ENCODE peak calls at places on chromosome 21, in nine cellular contexts. X, N, E, D, I, W, P, Z and J are unnamed samples. For H3K4me1 and H3K9me2, the result is how much of the 10 kb centered on the place peaks cover.

GRCh38 chr21:42187976-42188653 is 30.8 kb upstream of the ABCG1 start:
- DNase-seq in P (no peak), X (peak), W (peak), Z (peak), E (no peak), D (no peak), N (no peak), I (no peak), J (no peak)

GRCh38 chr21:31731112-31731801 is 661 bp downstream of the SCAF4 start:
- DNase-seq in P (peak), Z (peak), N (peak), X (peak), W (peak), I (no peak), E (peak), D (no peak), J (peak)

GRCh38 chr21:32226444-32226843 is 52.4 kb downstream of the MIS18A start:
- DNase-seq in P (no peak), X (no peak), N (no peak), W (no peak), I (no peak), D (no peak), E (no peak), Z (no peak), J (no peak)

GRCh38 chr21:38531142-38531541 is 32.9 kb upstream of the ERG start:
- DNase-seq in E (no peak), W (peak), N (no peak), X (no peak), D (no peak), Z (no peak), P (no peak), I (no peak), J (no peak)

GRCh38 chr21:26852422-26852821 is 7.2 kb upstream of the ADAMTS1 start:
- DNase-seq in E (no peak), Z (no peak), I (no peak), N (peak), D (no peak), P (no peak), X (no peak), W (no peak), J (no peak)

GRCh38 chr21:39085843-39086415 is 97.3 kb downstream of the PSMG1 start:
- DNase-seq in E (no peak), Z (peak), X (no peak), I (no peak), N (no peak), D (no peak), P (no peak), W (no peak), J (no peak)

GRCh38 chr21:42003051-42003461 is 7.1 kb downstream of the ZBTB21 start:
- DNase-seq in D (peak), N (no peak), E (no peak), W (peak), I (no peak), Z (no peak), X (no peak), P (no peak), J (no peak)

GRCh38 chr21:41506526-41507520 is 1.1 kb downstream of the TMPRSS2 start:
- DNase-seq in D (peak), X (no peak), Z (no peak), N (peak), I (no peak), P (no peak), E (no peak), W (peak), J (no peak)

GRCh38 chr21:22352088-22352487 is 1353.9 kb downstream of the NCAM2 start:
- DNase-seq in E (no peak), X (no peak), W (no peak), P (no peak), I (no peak), N (no peak), Z (no peak), D (no peak), J (no peak)

GRCh38 chr21:27425172-27425571 is 458.3 kb upstream of the ADAMTS5 start:
- DNase-seq in E (no peak), W (peak), I (no peak), D (no peak), N (peak), P (no peak), X (no peak), Z (no peak), J (no peak)

GRCh38 chr21:15094706-15095105 is 29.9 kb upstream of the NRIP1 start:
- DNase-seq in I (no peak), E (no peak), D (no peak), Z (no peak), X (no peak), W (peak), P (no peak), N (no peak), J (no peak)

GRCh38 chr21:33392586-33392985 is 10.6 kb upstream of the IFNGR2 start:
- DNase-seq in E (no peak), Z (no peak), N (no peak), P (no peak), X (no peak), I (no peak), W (no peak), D (no peak), J (no peak)

GRCh38 chr21:39120876-39121599 is 62.2 kb downstream of the PSMG1 start:
- DNase-seq in D (no peak), W (no peak), P (no peak), X (no peak), I (no peak), N (peak), E (no peak), Z (no peak), J (no peak)

GRCh38 chr21:38448619-38449186 is 49.6 kb downstream of the ERG start:
- DNase-seq in I (no peak), E (no peak), D (no peak), P (no peak), X (no peak), Z (no peak), W (peak), N (peak), J (no peak)

GRCh38 chr21:28111151-28111619 is 881.5 kb downstream of the LTN1 start:
- DNase-seq in Z (no peak), W (peak), I (no peak), D (no peak), X (no peak), E (peak), P (peak), N (no peak), J (no peak)

GRCh38 chr21:25911730-25912401 is 177.1 kb downstream of the GABPA start:
- DNase-seq in I (no peak), E (no peak), X (no peak), P (no peak), D (no peak), N (no peak), W (no peak), Z (no peak), J (no peak)

DNA sequence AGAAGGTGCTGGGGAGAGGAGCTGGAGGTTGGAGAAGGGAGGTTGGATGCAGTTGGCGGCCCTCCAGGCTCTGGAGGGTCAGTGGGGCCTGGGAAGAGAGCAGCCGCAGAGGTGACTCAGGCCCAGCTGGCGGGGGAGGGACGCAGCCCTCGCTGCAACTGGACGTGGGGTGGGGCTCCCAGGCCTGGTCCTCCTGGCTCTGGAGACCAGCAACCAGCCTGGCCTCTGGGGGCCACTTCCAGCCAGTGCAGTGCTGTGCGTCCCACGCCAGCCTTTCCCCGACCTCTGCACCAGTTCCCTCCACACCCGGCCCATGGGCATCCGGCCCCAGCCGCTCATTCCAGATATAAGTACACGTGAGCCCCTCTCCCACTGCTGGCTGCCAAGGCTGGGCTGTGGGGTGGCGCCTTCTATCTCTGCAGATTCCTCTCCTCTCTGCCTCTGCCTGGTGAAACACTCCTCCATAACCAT is 38.0 kb upstream of the COL18A1 start:
- DNase-seq in X (no peak), P (peak), Z (no peak), D (peak), I (no peak), N (no peak), E (peak), W (peak), J (peak)
- H3K4me1 ChIP-seq in X (under half), P (under half), Z (under half), D (under half), I (under half), N (under half), E (under half), W (under half), J (under half)

GRCh38 chr21:36917487-36918158 is 48.8 kb downstream of the HLCS start:
- DNase-seq in P (peak), I (no peak), W (peak), N (peak), D (peak), X (peak), E (no peak), Z (no peak), J (peak)
- H3K9me2 ChIP-seq in P (under half), I (under half), W (under half), N (under half), D (under half), X (under half), E (under half), Z (under half), J (under half)

DNA sequence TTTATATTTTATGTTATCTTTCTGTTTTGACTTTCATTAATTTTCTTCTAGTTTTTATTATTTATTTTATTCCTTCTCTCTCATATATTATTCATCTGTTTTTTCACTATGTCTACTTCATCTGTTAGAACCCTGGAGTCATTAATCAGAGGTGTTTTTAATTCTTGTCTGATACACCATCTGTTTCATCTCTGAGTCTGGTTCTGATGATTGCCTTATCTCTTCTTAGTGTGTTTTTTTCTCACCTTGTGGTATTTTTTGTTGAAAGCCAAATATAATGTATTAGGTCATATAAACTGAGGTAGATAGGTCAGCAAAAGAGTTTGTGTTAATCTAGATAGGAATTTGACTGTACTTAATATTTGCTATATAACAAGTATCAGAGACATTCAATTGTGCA is 1005.7 kb upstream of the NCAM2 start:
- DNase-seq in X (no peak), Z (no peak), D (no peak), W (no peak), E (no peak), P (no peak), I (no peak), N (no peak), J (no peak)
- H3K4me1 ChIP-seq in X (under half), Z (under half), D (under half), W (under half), E (under half), P (under half), I (under half), N (under half), J (under half)

DNA sequence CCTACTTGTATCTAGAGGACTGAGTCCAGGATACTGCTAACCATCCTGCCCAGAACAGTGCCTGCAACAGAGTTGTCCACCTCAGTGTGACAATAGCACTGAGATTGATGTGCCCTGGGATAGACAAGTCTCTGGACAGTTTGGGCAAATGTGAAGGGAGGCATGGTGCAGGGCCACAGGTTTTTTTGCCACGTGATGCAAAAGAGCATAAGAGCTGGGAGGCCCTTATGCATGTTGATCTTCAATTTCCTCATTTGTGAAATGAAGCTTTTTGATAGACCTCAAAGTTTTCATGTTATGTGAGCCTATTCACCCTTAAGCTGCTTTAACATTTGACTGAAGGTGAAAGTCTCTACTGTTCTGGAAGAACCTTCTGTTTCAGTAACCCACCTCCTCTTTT is 46.3 kb downstream of the MAP3K7CL start:
- DNase-seq in I (no peak), N (no peak), P (no peak), Z (peak), E (no peak), X (no peak), W (no peak), D (no peak), J (no peak)
- H3K9me2 ChIP-seq in I (under half), N (under half), P (under half), Z (under half), E (under half), X (under half), W (under half), D (under half), J (under half)

DNA sequence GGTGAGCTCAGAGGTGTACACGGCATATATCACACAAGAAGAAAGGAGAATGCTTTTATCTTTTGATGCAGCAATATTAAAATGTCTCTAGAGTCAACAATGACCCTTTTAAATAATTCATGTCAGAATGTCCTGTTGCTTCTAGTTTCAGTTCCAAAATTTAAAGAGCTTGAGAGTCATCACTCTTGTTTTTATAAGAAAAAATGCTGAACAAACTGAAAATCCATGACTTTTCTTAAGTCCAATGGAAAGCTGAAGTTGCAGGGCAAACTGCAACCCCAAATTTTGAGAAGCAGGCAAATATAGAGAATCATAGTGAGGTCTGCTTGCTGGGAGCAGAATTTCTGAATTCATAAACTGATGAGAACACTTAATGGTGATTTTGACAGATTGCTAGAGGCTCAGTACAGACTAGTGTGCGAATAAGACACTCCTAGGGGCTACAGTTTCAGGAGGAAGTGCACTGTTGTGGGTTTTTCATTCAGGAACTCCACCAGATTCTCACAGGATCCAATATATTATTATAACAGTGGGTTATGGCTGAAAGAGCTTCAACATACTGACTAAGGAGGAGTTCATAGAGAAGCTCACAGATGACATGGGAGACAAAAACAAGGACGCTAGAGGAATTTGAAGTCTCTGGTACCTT is 135.1 kb downstream of the CLIC6 start:
- DNase-seq in P (no peak), X (no peak), I (no peak), W (no peak), D (no peak), Z (no peak), E (no peak), N (no peak), J (no peak)
- H3K4me1 ChIP-seq in P (under half), X (under half), I (half or more), W (half or more), D (under half), Z (under half), E (under half), N (under half), J (half or more)